ENCODE peak calls at places on chromosomes 5 and 9, in nine cellular contexts. S is activated CD8-positive, alpha-beta memory T cell treated with anti-CD3 and anti-CD28 coated beads for 4 hours; O is SJSA1; L is activated CD4-positive, alpha-beta memory T cell treated with anti-CD3 and anti-CD28 coated beads, Interleukin-2, amount 10 ng/mL, durations not matched to agents 7 days and 5 days; G is kidney epithelial cell; D is activated T-helper 9 cell treated with anti-CD3 and anti-CD28 coated beads, Interleukin-2, amount 50 U/mL, for 16 hours; X is foreskin fibroblast; T is pulmonary artery endothelial cell; Y is NCI-H1417. Q is an unnamed sample.

GRCh38 chr5:54658014-54658413 is 140.5 kb downstream of the SNX18 start:
- DNase-seq in S (no peak), O (peak), L (no peak), G (no peak), D (no peak), X (peak), T (peak), Y (peak), Q (no peak)

GRCh38 chr9:124869986-124870560 is 8.1 kb downstream of the ARPC5L start:
- DNase-seq in S (peak), O (peak), L (peak), G (no peak), D (peak), X (peak), T (no peak), Y (no peak), Q (peak)

GRCh38 chr9:35791321-35791921 is at the start of gene NPR2:
- DNase-seq in S (no peak), O (peak), L (no peak), G (no peak), D (no peak), X (peak), T (no peak), Y (no peak), Q (no peak)

GRCh38 chr5:14068136-14068535 is 75.0 kb upstream of the TRIO start:
- DNase-seq in S (no peak), O (no peak), L (no peak), G (no peak), D (no peak), X (no peak), T (no peak), Y (no peak), Q (no peak)

GRCh38 chr5:170216262-170216864 is 16.4 kb upstream of the C5orf58 start:
- DNase-seq in S (no peak), O (peak), L (no peak), G (peak), D (no peak), X (peak), T (peak), Y (no peak), Q (peak)

GRCh38 chr9:113245894-113246293 is 24.6 kb downstream of the SLC31A1 start:
- DNase-seq in S (no peak), O (no peak), L (no peak), G (no peak), D (no peak), X (no peak), T (no peak), Y (no peak), Q (no peak)

GRCh38 chr9:88733651-88734470 is 198.9 kb downstream of the NXNL2 start:
- DNase-seq in S (no peak), O (no peak), L (no peak), G (no peak), D (no peak), X (peak), T (no peak), Y (no peak), Q (peak)

GRCh38 chr5:179731791-179732411 is 721 bp upstream of the MAML1 start:
- DNase-seq in S (no peak), O (no peak), L (peak), G (peak), D (no peak), X (peak), T (peak), Y (no peak), Q (peak)

GRCh38 chr9:108600896-108601295 is 254.9 kb downstream of the ACTL7B start:
- DNase-seq in S (no peak), O (no peak), L (no peak), G (no peak), D (no peak), X (no peak), T (no peak), Y (no peak), Q (no peak)

GRCh38 chr9:109411069-109411761 is 86.9 kb downstream of the PTPN3 start:
- DNase-seq in S (no peak), O (no peak), L (peak), G (no peak), D (no peak), X (no peak), T (no peak), Y (no peak), Q (peak)

GRCh38 chr5:63401434-63402046 is 560.7 kb downstream of the HTR1A start:
- DNase-seq in S (no peak), O (peak), L (peak), G (no peak), D (no peak), X (peak), T (no peak), Y (peak), Q (peak)

GRCh38 chr9:121830441-121831140 is 179.2 kb downstream of the DAB2IP start:
- DNase-seq in S (no peak), O (no peak), L (no peak), G (no peak), D (no peak), X (no peak), T (no peak), Y (no peak), Q (no peak)

Q was measured in NB4.